ENCODE peak calls at places on chromosomes 4 and X, in six cellular contexts. D is suprapubic skin, K is astrocyte of the spinal cord, X is PC-9, V is choroid plexus epithelial cell, C is fibroblast of mammary gland. M is an unnamed sample.

GRCh38 chr4:172826866-172827265 is 341.7 kb upstream of the GALNT7 start:
- DNase-seq in D (no peak), K (no peak), X (no peak), V (peak), C (no peak), M (no peak)

GRCh38 chr4:154781983-154782293 is 866 bp downstream of the RBM46 start:
- DNase-seq in D (no peak), K (no peak), X (no peak), V (no peak), C (no peak), M (no peak)

GRCh38 chrX:111376897-111377601 is 34.9 kb downstream of the DCX start:
- DNase-seq in D (no peak), K (no peak), X (no peak), V (no peak), C (no peak), M (no peak)

GRCh38 chr4:26061248-26061986 is 147.4 kb downstream of the SMIM20 start:
- DNase-seq in D (no peak), K (peak), X (peak), V (peak), C (peak), M (no peak)

GRCh38 chr4:52915730-52916129 is 53.6 kb downstream of the RASL11B start:
- DNase-seq in D (no peak), K (no peak), X (no peak), V (no peak), C (no peak), M (no peak)

GRCh38 chr4:108473163-108473720 is 147.1 kb upstream of the RPL34 start:
- DNase-seq in D (no peak), K (no peak), X (no peak), V (peak), C (peak), M (no peak)

GRCh38 chrX:38856670-38857069 is 55.4 kb downstream of the MID1IP1 start:
- DNase-seq in D (no peak), K (no peak), X (no peak), V (no peak), C (no peak), M (no peak)

GRCh38 chr4:88868510-88868909 is 170.9 kb upstream of the NAP1L5 start:
- DNase-seq in D (no peak), K (no peak), X (no peak), V (no peak), C (no peak), M (no peak)

GRCh38 chrX:129523076-129524055 is at the start of gene SMARCA1:
- DNase-seq in D (peak), K (peak), X (no peak), V (peak), C (peak), M (no peak)

GRCh38 chr4:183906486-183906735 is 1.3 kb downstream of the STOX2 start:
- DNase-seq in D (no peak), K (no peak), X (no peak), V (no peak), C (no peak), M (no peak)

GRCh38 chr4:98232202-98232601 is 29.0 kb upstream of the RAP1GDS1 start:
- DNase-seq in D (no peak), K (no peak), X (no peak), V (peak), C (peak), M (no peak)

GRCh38 chr4:35493977-35494376 is 750.3 kb downstream of the ARAP2 start:
- DNase-seq in D (no peak), K (no peak), X (no peak), V (no peak), C (no peak), M (no peak)

GRCh38 chr4:111630705-111631104 is 514.5 kb upstream of the FAM241A start:
- DNase-seq in D (no peak), K (peak), X (no peak), V (peak), C (peak), M (no peak)

GRCh38 chrX:41148553-41148952 is 63.3 kb downstream of the USP9X start:
- DNase-seq in D (no peak), K (peak), X (no peak), V (peak), C (peak), M (no peak)

GRCh38 chr4:155426953-155427352 is 50.2 kb upstream of the MAP9 start:
- DNase-seq in D (no peak), K (no peak), X (no peak), V (no peak), C (no peak), M (no peak)

GRCh38 chrX:15790766-15791380 is 589 bp downstream of the ZRSR2 start:
- DNase-seq in D (no peak), K (no peak), X (no peak), V (peak), C (peak), M (no peak)

GRCh38 chr4:146488495-146489174 is 33.1 kb downstream of the SLC10A7 start:
- DNase-seq in D (no peak), K (peak), X (no peak), V (peak), C (no peak), M (no peak)

GRCh38 chr4:87345139-87345538 is 22.5 kb upstream of the HSD17B13 start:
- DNase-seq in D (no peak), K (no peak), X (no peak), V (no peak), C (no peak), M (no peak)

GRCh38 chr4:14149469-14150030 is 522.0 kb upstream of the BOD1L1 start:
- DNase-seq in D (no peak), K (no peak), X (no peak), V (peak), C (peak), M (no peak)

GRCh38 chrX:46882266-46882665 is 30.0 kb upstream of the JADE3 start:
- DNase-seq in D (no peak), K (no peak), X (no peak), V (no peak), C (no peak), M (no peak)

GRCh38 chr4:33390977-33391376 is 2670.8 kb downstream of the PCDH7 start:
- DNase-seq in D (no peak), K (no peak), X (no peak), V (no peak), C (no peak), M (no peak)

GRCh38 chr4:10730019-10730418 is 45.5 kb upstream of the CLNK start:
- DNase-seq in D (no peak), K (no peak), X (no peak), V (no peak), C (no peak), M (no peak)

GRCh38 chr4:680931-681645 is 6.7 kb downstream of the MYL5 start:
- DNase-seq in D (peak), K (no peak), X (no peak), V (peak), C (peak), M (no peak)

GRCh38 chrX:54758114-54759055 is 39.7 kb downstream of the ITIH6 start:
- DNase-seq in D (no peak), K (no peak), X (no peak), V (no peak), C (no peak), M (no peak)

GRCh38 chr4:114386637-114387233 is 211.9 kb upstream of the UGT8 start:
- DNase-seq in D (no peak), K (peak), X (no peak), V (peak), C (peak), M (no peak)

GRCh38 chr4:188228279-188228678 is 89.0 kb downstream of the TRIML1 start:
- DNase-seq in D (no peak), K (no peak), X (no peak), V (no peak), C (no peak), M (no peak)

GRCh38 chr4:47590325-47590724 is 105.2 kb downstream of the ATP10D start:
- DNase-seq in D (no peak), K (no peak), X (no peak), V (no peak), C (no peak), M (no peak)

GRCh38 chrX:150683536-150684146 is 9.6 kb upstream of the MTMR1 start:
- DNase-seq in D (no peak), K (peak), X (peak), V (peak), C (peak), M (no peak)

GRCh38 chr4:52979020-52979419 is 116.9 kb downstream of the RASL11B start:
- DNase-seq in D (no peak), K (no peak), X (no peak), V (peak), C (peak), M (no peak)

GRCh38 chrX:13101439-13102139 is 57.2 kb upstream of the FAM9C start:
- DNase-seq in D (peak), K (peak), X (peak), V (peak), C (peak), M (peak)

GRCh38 chrX:13036896-13037295 is 7.5 kb downstream of the FAM9C start:
- DNase-seq in D (no peak), K (no peak), X (no peak), V (no peak), C (no peak), M (no peak)

GRCh38 chr4:52038109-52038912 is at the start of gene SGCB:
- DNase-seq in D (peak), K (peak), X (no peak), V (no peak), C (peak), M (no peak)

GRCh38 chrX:11577603-11578002 is 88.1 kb downstream of the ARHGAP6 start:
- DNase-seq in D (no peak), K (no peak), X (no peak), V (no peak), C (no peak), M (no peak)

GRCh38 chr4:69832326-69833030 is 27.5 kb downstream of the SULT1E1 start:
- DNase-seq in D (no peak), K (no peak), X (no peak), V (no peak), C (no peak), M (peak)

GRCh38 chr4:81220269-81220668 is 5.2 kb upstream of the PRKG2 start:
- DNase-seq in D (no peak), K (no peak), X (no peak), V (no peak), C (no peak), M (no peak)

GRCh38 chrX:20320461-20321159 is 53.9 kb upstream of the RPS6KA3 start:
- DNase-seq in D (no peak), K (no peak), X (no peak), V (no peak), C (no peak), M (no peak)

GRCh38 chr4:61201562-61202099 is 1.5 kb downstream of the ADGRL3 start:
- DNase-seq in D (no peak), K (no peak), X (no peak), V (peak), C (no peak), M (no peak)

GRCh38 chrX:109773374-109773773 is 40.3 kb upstream of the ACSL4 start:
- DNase-seq in D (no peak), K (no peak), X (no peak), V (no peak), C (no peak), M (no peak)

GRCh38 chr4:3415471-3416141 is 26.2 kb upstream of the HGFAC start:
- DNase-seq in D (peak), K (no peak), X (no peak), V (no peak), C (no peak), M (no peak)

GRCh38 chrX:53683556-53684414 is 2.7 kb downstream of the HUWE1 start:
- DNase-seq in D (peak), K (peak), X (peak), V (peak), C (peak), M (peak)
- H3K4me3 ChIP-seq in D (peak), K (peak), X (peak), V (peak), C (peak), M (peak)

GRCh38 chrX:71147496-71148277 is 3.0 kb downstream of the NLGN3 start:
- DNase-seq in D (no peak), K (no peak), X (no peak), V (no peak), C (no peak), M (no peak)
- TF ChIP-seq CTCF in D (no peak), K (no peak), X (no peak), V (no peak), C (no peak), M (no peak)

GRCh38 chr4:2255501-2256155 is 6.3 kb downstream of the MXD4 start:
- DNase-seq in D (peak), K (peak), X (no peak), V (peak), C (peak), M (no peak)

GRCh38 chr4:2257361-2258001 is 4.4 kb downstream of the MXD4 start:
- DNase-seq in D (peak), K (no peak), X (no peak), V (no peak), C (no peak), M (no peak)

GRCh38 chr4:2256781-2257191 is 5.1 kb downstream of the MXD4 start:
- DNase-seq in D (peak), K (no peak), X (no peak), V (peak), C (peak), M (no peak)

GRCh38 chr4:2254665-2255500 is 7.0 kb downstream of the MXD4 start:
- DNase-seq in D (peak), K (no peak), X (no peak), V (no peak), C (no peak), M (no peak)

DNA sequence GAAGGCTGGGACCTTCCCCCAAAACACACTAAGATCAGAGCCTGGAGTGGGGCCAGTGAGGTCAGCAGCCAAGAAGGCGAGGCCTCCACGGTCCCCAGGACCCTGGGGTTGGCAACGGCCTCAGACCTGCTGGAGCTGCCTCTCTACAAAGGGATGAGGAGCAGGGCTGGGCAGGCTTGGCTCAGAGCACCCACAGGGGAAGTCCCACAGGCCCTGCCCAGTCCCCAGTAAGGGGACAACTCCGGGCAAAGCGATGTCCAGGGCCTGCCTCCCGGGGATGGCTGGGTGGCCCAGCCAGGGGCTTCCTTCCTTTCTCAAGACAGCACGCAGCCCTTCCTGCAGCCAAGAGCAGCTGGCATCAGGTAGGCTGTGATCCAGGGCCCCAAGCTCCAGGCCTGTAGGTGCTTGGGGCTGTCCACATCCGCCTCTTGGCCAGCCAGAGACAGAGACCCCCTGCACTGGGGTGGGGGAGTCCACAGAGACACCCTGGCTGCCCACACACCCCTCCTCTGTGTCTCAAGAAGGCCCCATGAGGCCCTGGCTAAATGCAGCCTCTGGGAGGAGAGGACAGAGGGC is 5.7 kb downstream of the MXD4 start:
- DNase-seq in D (peak), K (no peak), X (no peak), V (no peak), C (no peak), M (no peak)
- H3K4me3 ChIP-seq in D (no peak), K (no peak), X (no peak), V (no peak), C (no peak), M (no peak)

DNA sequence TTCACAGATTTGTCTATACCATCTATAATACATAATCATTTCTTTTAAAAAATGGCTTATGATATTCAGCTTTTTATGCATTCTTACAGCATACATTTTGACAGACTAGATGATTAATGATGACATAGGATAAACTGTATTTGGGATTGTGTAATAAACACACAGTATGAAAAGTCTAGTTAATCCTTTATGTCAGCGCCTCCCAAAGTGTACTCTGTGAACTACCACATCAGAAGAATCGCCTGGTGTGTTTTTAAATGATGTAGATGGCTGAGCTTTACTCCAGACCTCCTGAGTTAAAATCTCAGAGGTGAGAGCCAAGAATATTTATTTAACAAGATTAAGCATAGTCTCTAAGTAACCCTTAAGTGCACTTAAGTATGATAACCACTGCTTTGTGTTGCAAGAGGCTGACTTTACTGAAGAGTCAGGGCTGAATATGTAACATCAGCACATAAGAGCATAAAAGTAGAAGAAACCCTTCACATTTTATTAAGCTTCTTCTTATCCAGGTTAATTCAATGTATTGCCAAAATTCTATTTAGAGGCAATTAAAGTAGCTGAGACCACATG is 104.2 kb downstream of the ANK2 start:
- DNase-seq in D (no peak), K (no peak), X (no peak), V (peak), C (no peak), M (no peak)
- TF ChIP-seq CTCF in D (no peak), K (no peak), X (peak), V (no peak), C (no peak), M (peak)

GRCh38 chrX:69264134-69264533 is 98.9 kb upstream of the PJA1 start:
- DNase-seq in D (no peak), K (no peak), X (no peak), V (no peak), C (no peak), M (no peak)

GRCh38 chrX:69262036-69262905 is 97.0 kb upstream of the PJA1 start:
- DNase-seq in D (no peak), K (no peak), X (no peak), V (peak), C (peak), M (no peak)

GRCh38 chrX:69258893-69259292 is 93.6 kb upstream of the PJA1 start:
- DNase-seq in D (no peak), K (no peak), X (no peak), V (no peak), C (no peak), M (no peak)

GRCh38 chrX:69268637-69269036 is 103.4 kb upstream of the PJA1 start:
- DNase-seq in D (no peak), K (no peak), X (no peak), V (no peak), C (no peak), M (no peak)

DNA sequence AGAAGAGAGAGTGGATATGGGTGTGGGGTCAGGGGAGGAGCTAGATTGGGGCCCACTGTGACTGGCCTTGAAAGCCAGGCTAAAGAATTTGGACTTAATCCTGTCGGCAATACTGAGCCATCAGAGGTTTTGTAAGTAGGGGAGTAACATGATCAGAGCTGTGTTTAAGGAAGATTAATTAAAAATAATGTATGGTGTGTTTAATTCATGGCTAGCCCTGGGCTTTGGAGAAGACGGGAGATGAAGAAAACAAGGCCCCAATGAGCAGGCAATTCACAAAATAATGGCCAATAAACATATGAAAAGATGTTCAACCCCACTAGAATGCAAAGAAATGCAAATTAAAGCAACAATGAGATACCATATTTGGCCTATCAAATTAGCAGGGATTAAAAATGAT is 98.2 kb upstream of the PJA1 start:
- DNase-seq in D (no peak), K (no peak), X (no peak), V (no peak), C (no peak), M (no peak)
- H3K4me3 ChIP-seq in D (no peak), K (no peak), X (no peak), V (no peak), C (no peak), M (no peak)

GRCh38 chr4:116180056-116180690 is 905.2 kb downstream of the TRAM1L1 start:
- DNase-seq in D (no peak), K (peak), X (no peak), V (peak), C (peak), M (no peak)
- TF ChIP-seq CTCF in D (peak), K (peak), X (peak), V (peak), C (peak), M (peak)

DNA sequence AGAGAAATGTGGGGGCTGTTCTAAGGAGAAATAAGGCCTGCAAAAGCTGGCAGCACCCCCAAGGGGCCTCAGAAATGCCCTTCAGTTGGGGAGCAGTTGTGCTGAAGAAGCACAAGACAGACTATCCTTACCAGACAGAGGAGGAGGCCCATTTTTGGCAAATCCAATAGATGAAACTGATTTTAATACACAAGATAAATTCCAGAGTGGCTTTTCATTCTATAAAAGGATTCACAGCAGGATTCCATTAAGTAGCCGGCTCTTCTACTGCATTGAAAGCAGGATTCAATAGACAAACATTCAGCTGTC is 8.1 kb downstream of the SEPTIN6 start:
- DNase-seq in D (no peak), K (no peak), X (no peak), V (no peak), C (no peak), M (no peak)
- H3K4me3 ChIP-seq in D (no peak), K (no peak), X (no peak), V (no peak), C (no peak), M (no peak)

GRCh38 chr4:169286562-169287301 is 16.0 kb upstream of the SH3RF1 start:
- DNase-seq in D (no peak), K (no peak), X (no peak), V (no peak), C (peak), M (no peak)
- TF ChIP-seq CTCF in D (no peak), K (no peak), X (no peak), V (no peak), C (peak), M (no peak)

GRCh38 chr4:76526585-76526990 is 91.6 kb downstream of the SHROOM3 start:
- DNase-seq in D (no peak), K (peak), X (peak), V (peak), C (no peak), M (peak)
- H3K4me3 ChIP-seq in D (no peak), K (no peak), X (no peak), V (no peak), C (no peak), M (no peak)

M was measured in epithelial cell of proximal tubule.